ENCODE peak calls at places on chromosome 22, in seven cellular contexts. O is neuronal stem cell, G is IMR-90, Y is mesendoderm, S is H9, I is mesenchymal stem cell, H is H1. U is an unnamed sample.
A peak's percentile ranks its signal among the peaks of the same experiment; 100 is the strongest.

GRCh38 chr22:20009582-20010306 is 6.9 kb downstream of the ARVCF start:
- DNase-seq in H (no peak), S (no peak), O (no peak), Y (no peak), I (no peak), G (no peak), U (no peak)

GRCh38 chr22:50098052-50098451 is 8.2 kb downstream of the MOV10L1 start:
- DNase-seq in Y (no peak), H (no peak), O (no peak), I (no peak), G (no peak), S (no peak), U (no peak)

GRCh38 chr22:46260038-46260437 is 3.1 kb downstream of the PKDREJ start:
- DNase-seq in I (no peak), Y (no peak), O (no peak), S (no peak), G (no peak), H (no peak), U (no peak)

GRCh38 chr22:19291218-19291579 is 320 bp downstream of the CLTCL1 start:
- DNase-seq in H (peak; percentile 66), Y (peak; percentile 33), S (peak; percentile 32), I (no peak), O (no peak), G (no peak), U (no peak)

GRCh38 chr22:19604711-19605268 is 80.6 kb upstream of the CLDN5 start:
- DNase-seq in H (no peak), G (no peak), O (no peak), I (peak; percentile 1), Y (no peak), S (no peak), U (no peak)

GRCh38 chr22:28594076-28594783 is 85.4 kb downstream of the TTC28 start:
- DNase-seq in O (no peak), Y (no peak), I (peak; percentile 22), G (no peak), S (no peak), H (no peak), U (no peak)

GRCh38 chr22:41657709-41658108 is 31.0 kb downstream of the SNU13 start:
- DNase-seq in O (no peak), G (no peak), S (no peak), I (no peak), H (no peak), Y (no peak), U (no peak)

GRCh38 chr22:43151251-43152000 is at the start of gene TSPO:
- DNase-seq in H (peak; percentile 76), G (peak; percentile 19), I (peak; percentile 52), O (peak; percentile 14), Y (peak; percentile 9), S (peak; percentile 60), U (peak; percentile 52)

GRCh38 chr22:42158456-42159132 is 28.0 kb upstream of the CYP2D6 start:
- DNase-seq in H (no peak), S (no peak), G (no peak), O (no peak), Y (no peak), I (no peak), U (no peak)

GRCh38 chr22:17368144-17368726 is 1.0 kb upstream of the CECR2 start:
- DNase-seq in G (no peak), H (no peak), S (no peak), Y (no peak), O (no peak), I (no peak), U (no peak)

GRCh38 chr22:35131423-35132050 is 65.6 kb downstream of the ISX start:
- DNase-seq in Y (peak; percentile 45), G (no peak), H (no peak), O (no peak), I (no peak), S (no peak), U (no peak)
- H2BK5ac ChIP-seq in Y (no peak overlapping the region), G (no peak overlapping the region), H (no peak overlapping the region), O (no peak overlapping the region), I (no peak overlapping the region), S (no peak overlapping the region), U (no peak overlapping the region)

GRCh38 chr22:21861856-21862255 is 5.6 kb downstream of the MAPK1 start:
- DNase-seq in G (no peak), S (no peak), O (no peak), H (no peak), Y (no peak), I (peak; percentile 44), U (peak; percentile 13)
- H2BK5ac ChIP-seq in G (no peak overlapping the region), S (no peak overlapping the region), O (no peak overlapping the region), H (no peak overlapping the region), Y (no peak overlapping the region), I (no peak overlapping the region), U (no peak overlapping the region)

GRCh38 chr22:32793604-32794003 is 7.9 kb upstream of the TIMP3 start:
- DNase-seq in G (no peak), O (no peak), H (no peak), I (no peak), S (no peak), Y (no peak), U (no peak)
- H2BK5ac ChIP-seq in G (no peak overlapping the region), O (no peak overlapping the region), H (no peak overlapping the region), I (no peak overlapping the region), S (no peak overlapping the region), Y (no peak overlapping the region), U (peak overlapping the region; percentile 43)

DNA sequence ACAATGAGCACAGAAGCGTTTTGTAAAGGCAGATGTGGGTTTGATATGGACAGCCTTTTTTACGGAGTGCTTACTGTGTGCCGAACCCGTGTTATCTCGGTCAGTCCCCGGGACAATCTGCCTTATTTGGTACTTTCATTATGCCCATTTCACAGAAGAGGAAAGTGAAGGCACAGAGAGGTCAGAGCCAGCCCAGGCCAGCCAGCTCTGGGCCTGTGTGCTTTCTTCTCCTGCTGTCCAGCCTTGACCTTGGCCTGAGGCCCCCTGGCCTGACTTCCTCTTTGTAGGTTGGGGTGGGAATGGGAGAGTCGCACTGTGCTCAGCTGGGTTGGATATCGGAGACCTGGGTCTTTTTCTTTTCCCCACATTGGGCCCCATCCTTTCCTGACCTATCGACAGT is 660 bp upstream of the CRYBB1 start:
- DNase-seq in Y (no peak), S (no peak), O (no peak), I (no peak), G (no peak), H (no peak), U (no peak)
- H2BK5ac ChIP-seq in Y (peak overlapping the region; percentile 98), S (no peak overlapping the region), O (no peak overlapping the region), I (no peak overlapping the region), G (no peak overlapping the region), H (peak overlapping the region; percentile 79), U (no peak overlapping the region)

DNA sequence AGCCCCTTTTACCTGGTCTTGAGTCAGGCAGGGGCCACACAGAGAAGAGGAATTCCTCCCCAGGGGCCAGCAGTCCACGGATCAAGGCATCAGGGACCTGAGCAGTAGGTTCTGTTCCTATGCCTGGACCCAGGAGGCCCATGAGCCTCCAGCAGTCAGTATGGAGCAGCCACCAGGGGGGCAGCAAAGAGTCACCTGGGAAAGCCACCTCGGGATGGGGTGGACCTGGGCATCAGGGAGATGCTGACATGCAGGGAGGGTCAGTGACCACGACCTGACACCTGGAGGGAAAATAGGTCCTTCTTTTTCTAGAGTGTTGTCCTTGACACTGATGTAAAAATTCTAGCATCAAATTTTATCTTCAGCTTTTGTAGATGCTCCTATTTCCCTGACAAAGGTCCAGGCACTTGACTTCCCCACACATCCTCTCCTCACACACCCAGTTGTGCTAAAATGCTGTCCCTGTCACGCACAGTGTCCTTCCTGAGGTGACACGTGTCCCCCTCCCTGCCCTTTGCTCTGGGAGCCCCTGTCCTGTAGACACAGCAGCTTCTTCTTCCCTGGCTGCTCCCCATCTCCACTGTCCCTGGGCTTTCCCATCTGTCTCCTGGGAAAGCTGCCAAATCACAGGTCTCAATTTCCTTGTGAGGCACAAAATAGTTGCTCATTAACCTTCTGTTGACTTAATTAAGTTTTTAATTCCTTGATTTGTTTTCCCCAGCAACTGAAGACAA is 70.0 kb upstream of the IGLL5 start:
- DNase-seq in Y (no peak), H (no peak), I (no peak), G (no peak), O (no peak), S (no peak), U (no peak)
- H2BK5ac ChIP-seq in Y (no peak overlapping the region), H (no peak overlapping the region), I (no peak overlapping the region), G (no peak overlapping the region), O (no peak overlapping the region), S (no peak overlapping the region), U (no peak overlapping the region)

DNA sequence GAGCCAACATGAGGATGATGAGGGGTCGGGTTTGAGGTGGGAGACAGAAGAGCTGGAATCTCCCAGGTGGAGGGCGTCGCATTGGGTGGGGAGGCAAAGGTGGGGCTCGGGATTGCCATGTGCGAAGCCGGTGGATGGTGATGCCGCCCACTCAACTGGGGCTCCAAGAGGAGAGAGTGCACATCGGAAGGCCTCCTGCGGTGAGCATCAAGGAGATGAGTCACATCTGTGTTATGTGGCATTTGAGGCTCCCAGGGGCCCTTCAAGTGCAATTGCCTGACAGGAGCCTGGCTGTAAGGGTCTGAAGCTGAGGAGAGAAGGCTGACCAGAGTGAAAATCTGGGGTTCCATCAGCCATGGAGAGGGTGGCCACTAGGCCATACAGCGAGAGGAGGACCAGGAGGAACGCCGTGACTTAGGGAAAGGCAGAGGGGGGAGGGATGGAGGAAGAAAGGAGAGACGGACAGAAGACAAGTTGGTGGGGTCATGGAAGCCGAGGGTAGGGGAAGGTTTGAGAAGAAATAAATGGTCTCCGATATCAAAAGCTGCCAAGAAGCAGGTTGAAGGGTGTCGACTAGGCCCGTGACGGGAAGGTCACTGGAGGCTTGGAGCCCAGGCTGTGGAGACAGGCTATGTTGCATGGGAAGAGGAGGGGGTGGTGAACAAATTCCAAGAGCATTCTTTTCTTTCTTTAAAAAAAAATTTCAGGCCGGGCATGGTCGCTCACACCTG is 21.3 kb downstream of the RASD2 start:
- DNase-seq in Y (peak; percentile 90), G (peak; percentile 84), S (peak; percentile 81), O (no peak), I (peak; percentile 81), H (no peak), U (no peak)
- H2BK5ac ChIP-seq in Y (no peak overlapping the region), G (peak overlapping the region; percentile 87), S (no peak overlapping the region), O (peak overlapping the region; percentile 29), I (no peak overlapping the region), H (peak overlapping the region; percentile 92), U (no peak overlapping the region)

GRCh38 chr22:36918730-36919129 is 5.3 kb downstream of the CSF2RB start:
- DNase-seq in S (no peak), Y (no peak), I (no peak), G (no peak), O (no peak), H (no peak), U (no peak)
- H2BK5ac ChIP-seq in S (no peak overlapping the region), Y (no peak overlapping the region), I (no peak overlapping the region), G (no peak overlapping the region), O (no peak overlapping the region), H (no peak overlapping the region), U (no peak overlapping the region)